ENCODE peak calls at places on chromosomes 3 and 15, in six cellular contexts. H is GM23248, Y is fibroblast of lung, I is GM23338, P is HCT116, K is astrocyte. X is an unnamed sample.
A peak's percentile ranks its signal among the peaks of the same experiment; 100 is the strongest.

GRCh38 chr3:112056451-112056929 is 22.0 kb downstream of the TMPRSS7 start:
- DNase-seq in H (peak; percentile 87), Y (peak; percentile 59), I (no peak), P (no peak), K (peak; percentile 88), X (no peak)

GRCh38 chr3:108044699-108045098 is 46.1 kb downstream of the CD47 start:
- DNase-seq in H (no peak), Y (no peak), I (no peak), P (no peak), K (no peak), X (no peak)

GRCh38 chr3:183108002-183108449 is 8.7 kb upstream of the MCCC1 start:
- DNase-seq in H (no peak), Y (peak; percentile 37), I (no peak), P (no peak), K (peak; percentile 49), X (peak; percentile 35)

GRCh38 chr3:184545769-184546168 is 15.8 kb upstream of the EPHB3 start:
- DNase-seq in H (no peak), Y (no peak), I (no peak), P (no peak), K (no peak), X (no peak)

GRCh38 chr3:171809513-171810277 is 588 bp downstream of the PLD1 start:
- DNase-seq in H (peak; percentile 99), Y (peak; percentile 95), I (peak; percentile 76), P (no peak), K (peak; percentile 91), X (peak; percentile 81)

GRCh38 chr3:13040381-13041074 is 32.7 kb downstream of the IQSEC1 start:
- DNase-seq in H (peak; percentile 24), Y (no peak), I (no peak), P (no peak), K (no peak), X (no peak)

GRCh38 chr3:4886448-4886847 is 92.8 kb upstream of the BHLHE40 start:
- DNase-seq in H (no peak), Y (no peak), I (no peak), P (no peak), K (no peak), X (no peak)

GRCh38 chr15:77819271-77819806 is 186.6 kb upstream of the LINGO1 start:
- DNase-seq in H (peak; percentile 22), Y (no peak), I (peak; percentile 51), P (no peak), K (no peak), X (peak; percentile 81)

GRCh38 chr3:58333206-58334012 is 717 bp downstream of the PXK start:
- DNase-seq in H (peak; percentile 48), Y (peak; percentile 40), I (peak; percentile 63), P (no peak), K (no peak), X (no peak)

GRCh38 chr15:99017322-99017701 is 9.7 kb upstream of the PGPEP1L start:
- DNase-seq in H (no peak), Y (no peak), I (no peak), P (no peak), K (no peak), X (no peak)

GRCh38 chr15:68887120-68887519 is 43.2 kb upstream of the SPESP1 start:
- DNase-seq in H (no peak), Y (no peak), I (no peak), P (no peak), K (no peak), X (no peak)

GRCh38 chr3:73385538-73385937 is 239.2 kb downstream of the PDZRN3 start:
- DNase-seq in H (no peak), Y (no peak), I (no peak), P (no peak), K (no peak), X (no peak)

GRCh38 chr15:28208583-28208982 is 109.5 kb upstream of the OCA2 start:
- DNase-seq in H (no peak), Y (no peak), I (no peak), P (no peak), K (no peak), X (no peak)

GRCh38 chr15:90683371-90683770 is 33.8 kb upstream of the BLM start:
- DNase-seq in H (no peak), Y (no peak), I (no peak), P (no peak), K (no peak), X (no peak)

GRCh38 chr3:103077910-103078309 is 643.1 kb downstream of the ZPLD1 start:
- DNase-seq in H (no peak), Y (no peak), I (no peak), P (no peak), K (no peak), X (no peak)

GRCh38 chr15:76325704-76326103 is 10.9 kb upstream of the ISL2 start:
- DNase-seq in H (no peak), Y (no peak), I (no peak), P (no peak), K (no peak), X (no peak)

GRCh38 chr3:177211503-177212277 is 14.4 kb upstream of the TBL1XR1 start:
- DNase-seq in H (no peak), Y (no peak), I (no peak), P (no peak), K (no peak), X (peak; percentile 88)

GRCh38 chr3:107956991-107957467 is 133.8 kb downstream of the CD47 start:
- DNase-seq in H (peak; percentile 91), Y (peak; percentile 90), I (no peak), P (no peak), K (peak; percentile 18), X (no peak)

GRCh38 chr15:77988386-77989301 is 88.9 kb downstream of the TBC1D2B start:
- DNase-seq in H (no peak), Y (no peak), I (no peak), P (no peak), K (no peak), X (no peak)

GRCh38 chr3:146246493-146246892 is 4.4 kb downstream of the PLSCR4 start:
- DNase-seq in H (no peak), Y (no peak), I (no peak), P (no peak), K (no peak), X (no peak)

GRCh38 chr3:140265269-140265668 is 330.3 kb downstream of the CLSTN2 start:
- DNase-seq in H (no peak), Y (no peak), I (no peak), P (no peak), K (no peak), X (no peak)

GRCh38 chr15:39918688-39919385 is 1.2 kb downstream of the GPR176 start:
- DNase-seq in H (peak; percentile 85), Y (peak; percentile 72), I (no peak), P (no peak), K (peak; percentile 92), X (no peak)

DNA sequence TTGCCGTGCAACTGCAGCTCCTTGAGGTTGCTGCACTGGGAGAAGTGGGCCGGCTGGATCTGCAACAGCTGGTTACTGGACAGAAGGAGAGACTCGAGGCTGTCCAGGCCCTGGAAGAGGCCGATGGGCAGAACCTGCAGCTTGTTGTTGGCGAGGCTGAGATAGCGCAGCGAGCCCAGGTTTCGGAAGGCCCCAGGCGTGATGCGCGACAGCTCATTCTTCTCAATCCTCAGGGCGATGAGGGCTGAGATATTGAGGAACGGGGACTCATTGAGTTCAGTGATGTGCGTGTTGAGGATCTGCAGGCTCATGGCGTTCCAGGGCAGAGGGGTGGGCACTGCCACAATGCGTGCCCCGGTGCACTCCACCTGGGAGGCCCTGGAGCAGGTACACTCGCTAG is 9.0 kb downstream of the LRRC15 start:
- DNase-seq in H (no peak), Y (no peak), I (no peak), P (no peak), K (no peak), X (no peak)
- H3K4me1 ChIP-seq in H (peaks cover 15% of the 10 kb centered on the region), Y (peaks cover 10% of the 10 kb centered on the region), I (no peaks in the 10 kb centered on the region), P (no peaks in the 10 kb centered on the region), K (peaks cover 14% of the 10 kb centered on the region), X (peaks cover 10% of the 10 kb centered on the region)

GRCh38 chr3:50604628-50605588 is 6.7 kb downstream of the CISH start:
- DNase-seq in H (no peak), Y (no peak), I (no peak), P (no peak), K (no peak), X (no peak)

GRCh38 chr3:50606596-50606995 is 5.0 kb downstream of the CISH start:
- DNase-seq in H (no peak), Y (no peak), I (no peak), P (no peak), K (no peak), X (no peak)

GRCh38 chr3:50604110-50604621 is 7.4 kb downstream of the CISH start:
- DNase-seq in H (no peak), Y (no peak), I (no peak), P (no peak), K (no peak), X (no peak)

GRCh38 chr3:50607271-50608091 is 4.1 kb downstream of the CISH start:
- DNase-seq in H (no peak), Y (no peak), I (no peak), P (no peak), K (no peak), X (no peak)

DNA sequence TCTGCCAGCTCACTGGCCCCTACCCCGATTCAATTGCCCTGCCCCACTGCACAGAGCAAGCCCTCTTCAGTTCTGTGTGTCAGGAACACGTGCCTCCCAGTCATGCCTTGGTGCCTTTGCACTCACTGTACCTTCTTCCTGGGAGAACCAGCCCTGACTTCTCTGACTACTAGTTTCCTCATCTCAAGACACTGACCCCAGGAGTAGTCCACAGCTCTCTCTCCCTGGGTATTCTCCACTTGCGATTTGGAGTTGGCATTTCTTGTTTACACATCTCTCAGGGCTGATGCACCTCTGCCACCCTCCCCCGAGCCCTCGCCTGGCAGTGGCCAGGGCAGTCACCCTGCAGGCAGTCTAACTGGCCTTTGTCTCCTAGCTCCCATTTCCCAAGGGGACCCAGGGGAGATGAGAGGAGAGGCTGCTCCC is 5.7 kb downstream of the CISH start:
- DNase-seq in H (no peak), Y (no peak), I (no peak), P (no peak), K (no peak), X (no peak)
- H3K27ac ChIP-seq in H (no peak overlapping the region), Y (no peak overlapping the region), I (no peak overlapping the region), P (no peak overlapping the region), K (no peak overlapping the region), X (no peak overlapping the region)

DNA sequence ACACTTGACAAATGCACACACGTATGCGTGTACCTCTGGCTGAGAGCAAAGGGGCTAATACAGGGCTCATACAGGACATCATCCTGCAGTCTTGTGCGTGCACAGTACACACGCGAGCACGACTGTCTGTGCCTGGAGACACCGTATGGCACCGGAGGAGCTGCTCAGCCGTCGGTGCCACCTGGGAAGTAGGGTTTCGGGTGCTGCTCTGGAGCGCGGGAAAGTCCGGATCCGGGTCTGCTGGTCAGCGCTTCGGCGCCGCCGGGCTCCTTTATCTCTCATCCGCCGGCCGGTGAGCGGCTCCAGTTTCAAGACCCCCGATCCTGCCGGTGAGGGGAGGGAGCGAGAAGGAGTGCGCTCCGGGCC is 9.3 kb downstream of the FOXL2 start:
- DNase-seq in H (no peak), Y (no peak), I (peak; percentile 67), P (no peak), K (no peak), X (no peak)
- TF ChIP-seq EZH2 in H (peak; percentile 17), Y (peak; percentile 98), I (no peak), P (no peak), K (no peak), X (no peak)

GRCh38 chr3:18725668-18726407 is 300.7 kb upstream of the SATB1 start:
- DNase-seq in H (no peak), Y (no peak), I (no peak), P (no peak), K (no peak), X (no peak)
- H3K4me1 ChIP-seq in H (no peaks in the 10 kb centered on the region), Y (no peaks in the 10 kb centered on the region), I (peaks cover 11% of the 10 kb centered on the region), P (no peaks in the 10 kb centered on the region), K (no peaks in the 10 kb centered on the region), X (no peaks in the 10 kb centered on the region)

GRCh38 chr3:194537732-194538247 is 51.0 kb upstream of the ATP13A3 start:
- DNase-seq in H (peak; percentile 53), Y (peak; percentile 55), I (no peak), P (no peak), K (peak; percentile 87), X (peak; percentile 81)
- H3K27ac ChIP-seq in H (no peak overlapping the region), Y (no peak overlapping the region), I (no peak overlapping the region), P (no peak overlapping the region), K (no peak overlapping the region), X (peak overlapping the region; percentile 39)